ENCODE peak calls at places on chromosomes 16 and 17, in seven cellular contexts. One of them, this sample, is unnamed.

GRCh38 chr17:81931189-81931556 is 3.6 kb upstream of the MAFG start:
- DNase-seq in RCC 7860: no peak
- DNase-seq in left ventricle myocardium inferior: no peak
- DNase-seq in glomerular endothelial cell: no peak
- DNase-seq in NCI-H1417: no peak
- DNase-seq in Panc1: no peak
- DNase-seq in naive thymus-derived CD8-positive, alpha-beta T cell: no peak
- DNase-seq in this sample: no peak

GRCh38 chr17:22265807-22266206 is 573.5 kb downstream of the KCNJ18 start:
- DNase-seq in naive thymus-derived CD8-positive, alpha-beta T cell: no peak
- DNase-seq in NCI-H1417: no peak
- DNase-seq in RCC 7860: no peak
- DNase-seq in left ventricle myocardium inferior: no peak
- DNase-seq in Panc1: no peak
- DNase-seq in glomerular endothelial cell: no peak
- DNase-seq in this sample: no peak

GRCh38 chr17:63850401-63850800 is 7.9 kb upstream of the SMARCD2 start:
- DNase-seq in RCC 7860: no peak
- DNase-seq in NCI-H1417: no peak
- DNase-seq in naive thymus-derived CD8-positive, alpha-beta T cell: no peak
- DNase-seq in left ventricle myocardium inferior: no peak
- DNase-seq in Panc1: no peak
- DNase-seq in glomerular endothelial cell: no peak
- DNase-seq in this sample: no peak

GRCh38 chr17:1108560-1108809 is 71.3 kb downstream of the ABR start:
- DNase-seq in left ventricle myocardium inferior: no peak
- DNase-seq in RCC 7860: no peak
- DNase-seq in glomerular endothelial cell: no peak
- DNase-seq in NCI-H1417: no peak
- DNase-seq in naive thymus-derived CD8-positive, alpha-beta T cell: no peak
- DNase-seq in Panc1: no peak
- DNase-seq in this sample: no peak

GRCh38 chr16:55443434-55443833 is 35.6 kb upstream of the MMP2 start:
- DNase-seq in NCI-H1417: no peak
- DNase-seq in RCC 7860: no peak
- DNase-seq in glomerular endothelial cell: no peak
- DNase-seq in naive thymus-derived CD8-positive, alpha-beta T cell: no peak
- DNase-seq in left ventricle myocardium inferior: no peak
- DNase-seq in Panc1: no peak
- DNase-seq in this sample: no peak

GRCh38 chr17:83181991-83182619 is 102.7 kb downstream of the METRNL start:
- DNase-seq in glomerular endothelial cell: no peak
- DNase-seq in Panc1: no peak
- DNase-seq in naive thymus-derived CD8-positive, alpha-beta T cell: no peak
- DNase-seq in RCC 7860: no peak
- DNase-seq in left ventricle myocardium inferior: no peak
- DNase-seq in NCI-H1417: no peak
- DNase-seq in this sample: peak; percentile 40

GRCh38 chr17:29078183-29079045 is 35.5 kb downstream of the PIPOX start:
- DNase-seq in RCC 7860: no peak
- DNase-seq in left ventricle myocardium inferior: no peak
- DNase-seq in naive thymus-derived CD8-positive, alpha-beta T cell: no peak
- DNase-seq in glomerular endothelial cell: no peak
- DNase-seq in NCI-H1417: no peak
- DNase-seq in Panc1: no peak
- DNase-seq in this sample: no peak

GRCh38 chr16:29994613-29995329 is 646 bp downstream of the HIRIP3 start:
- DNase-seq in RCC 7860: peak; percentile 17
- DNase-seq in Panc1: no peak
- DNase-seq in NCI-H1417: no peak
- DNase-seq in naive thymus-derived CD8-positive, alpha-beta T cell: no peak
- DNase-seq in glomerular endothelial cell: no peak
- DNase-seq in left ventricle myocardium inferior: no peak
- DNase-seq in this sample: no peak

GRCh38 chr16:88437367-88437964 is 15.6 kb upstream of the ZFPM1 start:
- DNase-seq in naive thymus-derived CD8-positive, alpha-beta T cell: peak; percentile 53
- DNase-seq in RCC 7860: no peak
- DNase-seq in NCI-H1417: peak; percentile 15
- DNase-seq in left ventricle myocardium inferior: peak; percentile 51
- DNase-seq in glomerular endothelial cell: no peak
- DNase-seq in Panc1: no peak
- DNase-seq in this sample: no peak

GRCh38 chr17:80887639-80888175 is 103.9 kb upstream of the CHMP6 start:
- DNase-seq in glomerular endothelial cell: no peak
- DNase-seq in naive thymus-derived CD8-positive, alpha-beta T cell: no peak
- DNase-seq in NCI-H1417: no peak
- DNase-seq in Panc1: no peak
- DNase-seq in RCC 7860: no peak
- DNase-seq in left ventricle myocardium inferior: no peak
- DNase-seq in this sample: no peak

GRCh38 chr17:76565728-76566612 is 19.7 kb downstream of the ST6GALNAC2 start:
- DNase-seq in NCI-H1417: no peak
- DNase-seq in RCC 7860: no peak
- DNase-seq in glomerular endothelial cell: no peak
- DNase-seq in naive thymus-derived CD8-positive, alpha-beta T cell: no peak
- DNase-seq in left ventricle myocardium inferior: no peak
- DNase-seq in Panc1: no peak
- DNase-seq in this sample: no peak

GRCh38 chr16:19138601-19139000 is 24.8 kb downstream of the ITPRIPL2 start:
- DNase-seq in Panc1: no peak
- DNase-seq in naive thymus-derived CD8-positive, alpha-beta T cell: no peak
- DNase-seq in RCC 7860: no peak
- DNase-seq in left ventricle myocardium inferior: peak; percentile 71
- DNase-seq in glomerular endothelial cell: no peak
- DNase-seq in NCI-H1417: no peak
- DNase-seq in this sample: no peak

GRCh38 chr16:79339863-79340262 is 260.7 kb downstream of the MAF start:
- DNase-seq in left ventricle myocardium inferior: no peak
- DNase-seq in glomerular endothelial cell: no peak
- DNase-seq in naive thymus-derived CD8-positive, alpha-beta T cell: no peak
- DNase-seq in Panc1: no peak
- DNase-seq in RCC 7860: no peak
- DNase-seq in NCI-H1417: no peak
- DNase-seq in this sample: no peak

GRCh38 chr17:45971698-45972141 is 27.3 kb upstream of the STH start:
- DNase-seq in naive thymus-derived CD8-positive, alpha-beta T cell: no peak
- DNase-seq in RCC 7860: no peak
- DNase-seq in glomerular endothelial cell: no peak
- DNase-seq in NCI-H1417: no peak
- DNase-seq in left ventricle myocardium inferior: no peak
- DNase-seq in Panc1: no peak
- DNase-seq in this sample: no peak

GRCh38 chr17:79607941-79608728 is 2.7 kb downstream of the RBFOX3 start:
- DNase-seq in left ventricle myocardium inferior: no peak
- DNase-seq in glomerular endothelial cell: no peak
- DNase-seq in naive thymus-derived CD8-positive, alpha-beta T cell: no peak
- DNase-seq in RCC 7860: no peak
- DNase-seq in Panc1: no peak
- DNase-seq in NCI-H1417: peak; percentile 34
- DNase-seq in this sample: no peak

This sample was measured in CD14-positive monocyte.